ENCODE peak calls at places on chromosomes 6 and 20, in five cellular contexts. Z is fibroblast of the aortic adventitia; X is activated T-cell treated with anti-CD3 and anti-CD28 coated beads for 4 hours; J is amniotic stem cell; C is activated CD4-positive, alpha-beta T cell treated with anti-CD3 and anti-CD28 coated beads for 4 hours. N is an unnamed sample.

GRCh38 chr6:158283304-158284005 is 28.8 kb upstream of the TULP4 start:
- DNase-seq in Z (peak), X (no peak), J (no peak), C (no peak), N (peak)

GRCh38 chr6:94862116-94862515 is 715.2 kb upstream of the MANEA start:
- DNase-seq in Z (no peak), X (no peak), J (no peak), C (no peak), N (no peak)

GRCh38 chr6:89566930-89567634 is 71.5 kb downstream of the LYRM2 start:
- DNase-seq in Z (no peak), X (no peak), J (no peak), C (no peak), N (peak)

GRCh38 chr6:97294451-97294850 is 11.4 kb upstream of the MMS22L start:
- DNase-seq in Z (peak), X (no peak), J (no peak), C (no peak), N (no peak)

GRCh38 chr6:165987483-165988305 is 180.0 kb downstream of the TBXT start:
- DNase-seq in Z (peak), X (no peak), J (no peak), C (no peak), N (peak)

GRCh38 chr6:168715643-168716481 is 274.9 kb downstream of the SMOC2 start:
- DNase-seq in Z (no peak), X (no peak), J (no peak), C (no peak), N (no peak)

GRCh38 chr6:170404697-170405096 is 98.1 kb downstream of the FAM120B start:
- DNase-seq in Z (no peak), X (no peak), J (no peak), C (no peak), N (no peak)

GRCh38 chr6:30883743-30884520 is at the start of gene DDR1:
- DNase-seq in Z (peak), X (peak), J (no peak), C (peak), N (peak)

GRCh38 chr6:109087661-109088264 is 6.9 kb downstream of the SESN1 start:
- DNase-seq in Z (no peak), X (no peak), J (no peak), C (no peak), N (no peak)

GRCh38 chr20:1225729-1226313 is at the start of gene RAD21L1:
- DNase-seq in Z (peak), X (peak), J (peak), C (peak), N (peak)

GRCh38 chr6:149385998-149386646 is 13.9 kb upstream of the SUMO4 start:
- DNase-seq in Z (no peak), X (no peak), J (no peak), C (no peak), N (no peak)

GRCh38 chr6:106511274-106512047 is 117.8 kb downstream of the RTN4IP1 start:
- DNase-seq in Z (peak), X (no peak), J (no peak), C (peak), N (peak)

GRCh38 chr20:9202440-9203080 is 133.7 kb downstream of the PLCB4 start:
- DNase-seq in Z (no peak), X (no peak), J (no peak), C (no peak), N (no peak)

N was measured in neural progenitor cell.